ENCODE peak calls at places on chromosome 6, in ten cellular contexts. One of them, this sample, is unnamed.

GRCh38 chr6:136706431-136706830 is 85.8 kb downstream of the MAP3K5 start:
- DNase-seq in uterus: no peak
- DNase-seq in mesothelial cell of epicardium: no peak
- DNase-seq in fibroblast of pulmonary artery: no peak
- DNase-seq in neural crest cell: no peak
- DNase-seq in dorsolateral prefrontal cortex: no peak
- DNase-seq in colonic mucosa: no peak
- DNase-seq in ovary: no peak
- DNase-seq in esophagus squamous epithelium: no peak
- DNase-seq in lung: no peak
- DNase-seq in this sample: no peak

GRCh38 chr6:160461641-160462040 is 113.5 kb downstream of the SLC22A3 start:
- DNase-seq in ovary: no peak
- DNase-seq in fibroblast of pulmonary artery: peak
- DNase-seq in mesothelial cell of epicardium: no peak
- DNase-seq in uterus: no peak
- DNase-seq in lung: no peak
- DNase-seq in dorsolateral prefrontal cortex: no peak
- DNase-seq in esophagus squamous epithelium: no peak
- DNase-seq in neural crest cell: no peak
- DNase-seq in colonic mucosa: no peak
- DNase-seq in this sample: no peak

GRCh38 chr6:158854214-158855101 is 35.3 kb upstream of the EZR start:
- DNase-seq in neural crest cell: no peak
- DNase-seq in uterus: no peak
- DNase-seq in lung: no peak
- DNase-seq in esophagus squamous epithelium: no peak
- DNase-seq in dorsolateral prefrontal cortex: no peak
- DNase-seq in ovary: no peak
- DNase-seq in mesothelial cell of epicardium: no peak
- DNase-seq in colonic mucosa: no peak
- DNase-seq in fibroblast of pulmonary artery: peak
- DNase-seq in this sample: no peak

GRCh38 chr6:139376054-139376355 is 1.6 kb upstream of the CITED2 start:
- DNase-seq in colonic mucosa: no peak
- DNase-seq in fibroblast of pulmonary artery: no peak
- DNase-seq in mesothelial cell of epicardium: no peak
- DNase-seq in ovary: no peak
- DNase-seq in esophagus squamous epithelium: no peak
- DNase-seq in lung: peak
- DNase-seq in dorsolateral prefrontal cortex: no peak
- DNase-seq in uterus: no peak
- DNase-seq in neural crest cell: no peak
- DNase-seq in this sample: no peak

GRCh38 chr6:108526739-108527174 is 34.0 kb upstream of the FOXO3 start:
- DNase-seq in dorsolateral prefrontal cortex: no peak
- DNase-seq in ovary: no peak
- DNase-seq in neural crest cell: no peak
- DNase-seq in lung: no peak
- DNase-seq in mesothelial cell of epicardium: no peak
- DNase-seq in fibroblast of pulmonary artery: peak
- DNase-seq in colonic mucosa: no peak
- DNase-seq in uterus: no peak
- DNase-seq in esophagus squamous epithelium: no peak
- DNase-seq in this sample: no peak

GRCh38 chr6:46290916-46291633 is 120.3 kb upstream of the ENPP5 start:
- DNase-seq in lung: no peak
- DNase-seq in fibroblast of pulmonary artery: no peak
- DNase-seq in neural crest cell: no peak
- DNase-seq in dorsolateral prefrontal cortex: no peak
- DNase-seq in mesothelial cell of epicardium: no peak
- DNase-seq in esophagus squamous epithelium: no peak
- DNase-seq in ovary: no peak
- DNase-seq in colonic mucosa: no peak
- DNase-seq in uterus: no peak
- DNase-seq in this sample: no peak

GRCh38 chr6:128208851-128209580 is 308.2 kb upstream of the THEMIS start:
- DNase-seq in fibroblast of pulmonary artery: peak
- DNase-seq in esophagus squamous epithelium: no peak
- DNase-seq in neural crest cell: no peak
- DNase-seq in ovary: no peak
- DNase-seq in dorsolateral prefrontal cortex: no peak
- DNase-seq in uterus: no peak
- DNase-seq in lung: no peak
- DNase-seq in mesothelial cell of epicardium: no peak
- DNase-seq in colonic mucosa: no peak
- DNase-seq in this sample: no peak

GRCh38 chr6:88599561-88599960 is 363.9 kb downstream of the RNGTT start:
- DNase-seq in colonic mucosa: no peak
- DNase-seq in lung: no peak
- DNase-seq in dorsolateral prefrontal cortex: no peak
- DNase-seq in mesothelial cell of epicardium: no peak
- DNase-seq in ovary: no peak
- DNase-seq in fibroblast of pulmonary artery: no peak
- DNase-seq in neural crest cell: no peak
- DNase-seq in uterus: no peak
- DNase-seq in esophagus squamous epithelium: no peak
- DNase-seq in this sample: no peak

GRCh38 chr6:44007818-44008660 is 119.2 kb downstream of the MRPL14 start:
- DNase-seq in neural crest cell: no peak
- DNase-seq in fibroblast of pulmonary artery: no peak
- DNase-seq in dorsolateral prefrontal cortex: no peak
- DNase-seq in lung: no peak
- DNase-seq in ovary: no peak
- DNase-seq in esophagus squamous epithelium: no peak
- DNase-seq in mesothelial cell of epicardium: no peak
- DNase-seq in uterus: no peak
- DNase-seq in colonic mucosa: no peak
- DNase-seq in this sample: no peak

GRCh38 chr6:131682427-131682826 is 18.8 kb downstream of the OR2A4 start:
- DNase-seq in lung: no peak
- DNase-seq in dorsolateral prefrontal cortex: no peak
- DNase-seq in esophagus squamous epithelium: no peak
- DNase-seq in mesothelial cell of epicardium: no peak
- DNase-seq in neural crest cell: no peak
- DNase-seq in colonic mucosa: no peak
- DNase-seq in uterus: no peak
- DNase-seq in ovary: no peak
- DNase-seq in fibroblast of pulmonary artery: no peak
- DNase-seq in this sample: no peak

DNA sequence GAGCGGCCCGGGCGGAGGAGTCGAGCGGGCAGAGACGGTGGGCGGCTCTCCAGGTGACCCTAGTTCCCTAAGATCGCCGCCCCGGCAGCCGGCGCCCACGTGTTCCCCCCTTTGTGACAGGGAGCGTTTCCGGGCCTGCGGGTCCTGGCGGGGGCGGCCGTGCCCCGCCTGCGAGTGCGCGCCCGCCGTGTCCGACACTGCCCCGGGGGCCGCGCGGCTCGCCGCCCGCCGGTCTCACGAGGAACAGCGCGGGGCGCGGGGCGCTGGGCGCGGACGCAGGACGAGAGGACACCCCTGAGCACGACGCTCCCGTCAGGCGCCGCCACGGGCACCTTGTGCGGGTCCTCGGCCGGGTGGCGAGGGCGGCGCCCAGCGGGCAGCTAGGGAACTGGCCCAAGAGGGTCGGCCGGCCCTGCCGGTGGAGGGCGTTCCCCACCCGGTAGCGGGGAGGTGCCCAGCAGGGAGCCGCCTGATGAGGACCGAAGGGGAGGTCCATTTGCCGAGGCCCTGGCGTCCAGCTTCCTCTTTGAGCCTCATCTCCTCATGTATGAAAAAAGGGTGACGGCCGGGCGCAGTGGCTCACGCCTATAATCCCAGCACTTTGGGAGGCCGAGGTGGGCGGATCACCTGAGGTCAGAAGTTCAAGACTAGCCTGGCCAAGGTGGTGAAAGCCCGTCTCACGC is at the start of gene VARS1:
- DNase-seq in uterus: peak
- DNase-seq in dorsolateral prefrontal cortex: peak
- DNase-seq in esophagus squamous epithelium: peak
- DNase-seq in ovary: peak
- DNase-seq in mesothelial cell of epicardium: peak
- DNase-seq in neural crest cell: peak
- DNase-seq in colonic mucosa: peak
- DNase-seq in fibroblast of pulmonary artery: peak
- DNase-seq in lung: peak
- DNase-seq in this sample: peak
- TF ChIP-seq CTCF in uterus: peak
- TF ChIP-seq CTCF in dorsolateral prefrontal cortex: peak
- TF ChIP-seq CTCF in esophagus squamous epithelium: peak
- TF ChIP-seq CTCF in ovary: peak
- TF ChIP-seq CTCF in mesothelial cell of epicardium: peak
- TF ChIP-seq CTCF in neural crest cell: peak
- TF ChIP-seq CTCF in colonic mucosa: peak
- TF ChIP-seq CTCF in fibroblast of pulmonary artery: peak
- TF ChIP-seq CTCF in lung: peak
- TF ChIP-seq CTCF in this sample: no peak

DNA sequence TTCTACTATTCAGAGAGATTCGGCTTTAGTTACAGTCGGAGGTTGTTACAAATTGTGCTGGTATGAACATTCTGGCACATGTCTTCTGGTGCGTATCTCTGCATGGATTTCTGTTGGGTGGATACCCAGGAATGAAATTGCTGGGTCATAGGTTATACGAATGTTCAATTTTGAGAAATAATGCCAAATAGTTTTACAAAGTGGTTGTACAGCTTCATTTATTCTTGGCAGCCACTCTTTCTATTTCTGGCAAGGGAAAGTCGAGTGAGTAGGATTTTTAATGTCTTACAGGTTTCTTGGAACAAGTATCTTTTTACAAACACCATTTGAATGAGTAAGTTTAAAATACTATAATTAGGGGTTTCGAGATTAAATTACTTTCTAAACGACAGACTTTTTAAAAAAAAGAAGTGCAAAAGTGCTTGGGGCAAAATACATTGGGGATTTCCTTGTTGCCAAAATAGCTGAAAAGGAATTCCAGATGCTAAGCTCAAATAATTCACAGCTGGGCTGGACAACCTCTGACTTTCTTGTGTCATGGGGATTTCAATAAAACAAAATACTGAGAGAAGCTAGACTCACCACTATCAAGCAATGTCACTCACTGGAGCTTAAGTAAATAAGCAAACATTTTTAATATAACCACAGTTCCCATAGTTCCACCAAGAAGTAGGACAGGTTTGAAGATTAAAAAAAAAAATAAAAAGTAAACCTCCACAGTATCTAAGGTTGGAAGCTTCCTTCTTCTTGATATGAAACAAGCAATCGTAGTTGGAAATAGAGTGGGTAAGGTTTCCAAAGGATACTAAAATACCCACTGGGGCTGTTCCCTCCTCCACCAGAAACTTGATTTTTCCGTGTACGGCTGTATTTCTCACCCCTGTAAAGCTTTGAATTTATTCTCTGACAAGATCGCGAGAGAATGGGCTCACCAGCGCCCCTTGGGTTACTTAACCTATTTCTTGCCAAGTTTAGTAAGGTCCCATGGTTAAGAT is 21.6 kb upstream of the GFOD1 start:
- DNase-seq in fibroblast of pulmonary artery: peak
- DNase-seq in lung: no peak
- DNase-seq in colonic mucosa: peak
- DNase-seq in dorsolateral prefrontal cortex: no peak
- DNase-seq in neural crest cell: no peak
- DNase-seq in ovary: no peak
- DNase-seq in mesothelial cell of epicardium: no peak
- DNase-seq in uterus: no peak
- DNase-seq in esophagus squamous epithelium: no peak
- DNase-seq in this sample: no peak
- TF ChIP-seq CTCF in fibroblast of pulmonary artery: no peak
- TF ChIP-seq CTCF in lung: no peak
- TF ChIP-seq CTCF in colonic mucosa: no peak
- TF ChIP-seq CTCF in dorsolateral prefrontal cortex: no peak
- TF ChIP-seq CTCF in neural crest cell: no peak
- TF ChIP-seq CTCF in ovary: no peak
- TF ChIP-seq CTCF in mesothelial cell of epicardium: no peak
- TF ChIP-seq CTCF in uterus: no peak
- TF ChIP-seq CTCF in esophagus squamous epithelium: no peak
- TF ChIP-seq CTCF in this sample: no peak

GRCh38 chr6:149545258-149545753 is 537 bp downstream of the PPIL4 start:
- DNase-seq in dorsolateral prefrontal cortex: no peak
- DNase-seq in uterus: peak
- DNase-seq in neural crest cell: peak
- DNase-seq in mesothelial cell of epicardium: peak
- DNase-seq in esophagus squamous epithelium: peak
- DNase-seq in ovary: peak
- DNase-seq in colonic mucosa: peak
- DNase-seq in lung: peak
- DNase-seq in fibroblast of pulmonary artery: peak
- DNase-seq in this sample: peak
- TF ChIP-seq CTCF in dorsolateral prefrontal cortex: peak
- TF ChIP-seq CTCF in uterus: no peak
- TF ChIP-seq CTCF in neural crest cell: no peak
- TF ChIP-seq CTCF in mesothelial cell of epicardium: peak
- TF ChIP-seq CTCF in esophagus squamous epithelium: no peak
- TF ChIP-seq CTCF in ovary: no peak
- TF ChIP-seq CTCF in colonic mucosa: no peak
- TF ChIP-seq CTCF in lung: no peak
- TF ChIP-seq CTCF in fibroblast of pulmonary artery: no peak
- TF ChIP-seq CTCF in this sample: no peak

GRCh38 chr6:82365011-82365751 is 1.6 kb downstream of the TPBG start:
- DNase-seq in ovary: no peak
- DNase-seq in dorsolateral prefrontal cortex: no peak
- DNase-seq in neural crest cell: peak
- DNase-seq in esophagus squamous epithelium: no peak
- DNase-seq in mesothelial cell of epicardium: peak
- DNase-seq in fibroblast of pulmonary artery: peak
- DNase-seq in lung: no peak
- DNase-seq in uterus: peak
- DNase-seq in colonic mucosa: peak
- DNase-seq in this sample: no peak
- TF ChIP-seq CTCF in ovary: no peak
- TF ChIP-seq CTCF in dorsolateral prefrontal cortex: no peak
- TF ChIP-seq CTCF in neural crest cell: peak
- TF ChIP-seq CTCF in esophagus squamous epithelium: no peak
- TF ChIP-seq CTCF in mesothelial cell of epicardium: no peak
- TF ChIP-seq CTCF in fibroblast of pulmonary artery: peak
- TF ChIP-seq CTCF in lung: no peak
- TF ChIP-seq CTCF in uterus: no peak
- TF ChIP-seq CTCF in colonic mucosa: no peak
- TF ChIP-seq CTCF in this sample: no peak

DNA sequence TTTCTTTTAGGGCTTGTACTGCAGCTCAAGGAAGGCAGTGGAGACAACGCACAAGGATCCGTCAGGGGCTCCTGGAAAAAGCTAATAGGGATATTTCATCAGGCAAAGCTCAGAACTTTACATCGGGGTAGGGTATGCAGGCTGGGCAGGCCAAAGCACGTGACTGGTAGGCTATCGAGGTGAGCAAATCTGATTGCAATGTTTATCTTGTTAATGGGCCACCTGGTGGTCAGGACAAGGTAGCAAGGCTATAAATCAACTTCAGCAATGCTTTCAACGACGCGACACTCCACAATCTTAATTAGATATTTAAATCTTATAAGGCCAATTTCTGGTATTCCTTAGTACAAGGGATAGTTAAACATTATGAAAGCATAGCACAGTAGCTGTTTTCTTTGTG is 1302.8 kb upstream of the EYS start:
- DNase-seq in ovary: no peak
- DNase-seq in colonic mucosa: no peak
- DNase-seq in uterus: no peak
- DNase-seq in esophagus squamous epithelium: no peak
- DNase-seq in dorsolateral prefrontal cortex: no peak
- DNase-seq in lung: no peak
- DNase-seq in neural crest cell: no peak
- DNase-seq in fibroblast of pulmonary artery: no peak
- DNase-seq in mesothelial cell of epicardium: no peak
- DNase-seq in this sample: no peak
- TF ChIP-seq CTCF in ovary: no peak
- TF ChIP-seq CTCF in colonic mucosa: no peak
- TF ChIP-seq CTCF in uterus: no peak
- TF ChIP-seq CTCF in esophagus squamous epithelium: no peak
- TF ChIP-seq CTCF in dorsolateral prefrontal cortex: no peak
- TF ChIP-seq CTCF in lung: no peak
- TF ChIP-seq CTCF in neural crest cell: peak
- TF ChIP-seq CTCF in fibroblast of pulmonary artery: peak
- TF ChIP-seq CTCF in mesothelial cell of epicardium: no peak
- TF ChIP-seq CTCF in this sample: no peak